ENCODE peak calls at places on chromosomes 11 and 22, in nine cellular contexts. E is MM.1S, Q is IMR-90, C is K562, B is neural progenitor cell, T is PC-9, D is HCT116, J is GM23338, U is fibroblast of lung. A is an unnamed sample.
A peak's percentile ranks its signal among the peaks of the same experiment; 100 is the strongest.

GRCh38 chr11:69311767-69312385 is 17.9 kb downstream of the MYEOV start:
- DNase-seq in E (no peak), Q (no peak), C (no peak), B (no peak), T (no peak), D (no peak), J (no peak), U (no peak), A (no peak)

GRCh38 chr11:12803086-12803826 is 129.0 kb downstream of the TEAD1 start:
- DNase-seq in E (no peak), Q (peak; percentile 81), C (no peak), B (peak; percentile 47), T (peak; percentile 66), D (no peak), J (no peak), U (peak; percentile 92), A (peak; percentile 41)

GRCh38 chr11:66020618-66021357 is 5.5 kb downstream of the CATSPER1 start:
- DNase-seq in E (no peak), Q (peak; percentile 79), C (peak; percentile 66), B (no peak), T (peak; percentile 87), D (no peak), J (no peak), U (peak; percentile 78), A (no peak)

GRCh38 chr11:86594746-86595145 is 77.7 kb downstream of the ME3 start:
- DNase-seq in E (peak; percentile 33), Q (peak; percentile 71), C (no peak), B (peak; percentile 42), T (no peak), D (no peak), J (peak; percentile 20), U (peak; percentile 68), A (no peak)

GRCh38 chr11:69834811-69835800 is 15.9 kb upstream of the FGF3 start:
- DNase-seq in E (no peak), Q (no peak), C (no peak), B (peak; percentile 78), T (no peak), D (no peak), J (peak; percentile 65), U (peak; percentile 22), A (no peak)

GRCh38 chr22:41532908-41533825 is 11.1 kb downstream of the POLR3H start:
- DNase-seq in E (peak; percentile 63), Q (peak; percentile 58), C (peak; percentile 81), B (peak; percentile 86), T (peak; percentile 52), D (no peak), J (peak; percentile 89), U (peak; percentile 30), A (peak; percentile 70)

GRCh38 chr22:48942698-48943566 is 884.7 kb downstream of the BRD1 start:
- DNase-seq in E (no peak), Q (no peak), C (no peak), B (no peak), T (no peak), D (no peak), J (no peak), U (no peak), A (no peak)

GRCh38 chr11:98029832-98030231 is 990.9 kb upstream of the CNTN5 start:
- DNase-seq in E (no peak), Q (no peak), C (no peak), B (no peak), T (no peak), D (no peak), J (no peak), U (no peak), A (no peak)

GRCh38 chr11:83687787-83688186 is 401.6 kb upstream of the CCDC90B start:
- DNase-seq in E (no peak), Q (no peak), C (no peak), B (no peak), T (no peak), D (no peak), J (no peak), U (no peak), A (no peak)

GRCh38 chr11:9874466-9874865 is 210.6 kb downstream of the SWAP70 start:
- DNase-seq in E (no peak), Q (no peak), C (no peak), B (no peak), T (no peak), D (no peak), J (no peak), U (no peak), A (no peak)

GRCh38 chr11:14310696-14311095 is 48.3 kb downstream of the RRAS2 start:
- DNase-seq in E (no peak), Q (peak; percentile 49), C (no peak), B (no peak), T (no peak), D (no peak), J (no peak), U (no peak), A (no peak)

GRCh38 chr11:118570787-118571186 is 1.4 kb upstream of the ARCN1 start:
- DNase-seq in E (no peak), Q (no peak), C (no peak), B (no peak), T (peak; percentile 6), D (no peak), J (no peak), U (no peak), A (no peak)

GRCh38 chr11:126782810-126783209 is 217.8 kb downstream of the KIRREL3 start:
- DNase-seq in E (no peak), Q (no peak), C (no peak), B (no peak), T (no peak), D (no peak), J (no peak), U (no peak), A (no peak)

DNA sequence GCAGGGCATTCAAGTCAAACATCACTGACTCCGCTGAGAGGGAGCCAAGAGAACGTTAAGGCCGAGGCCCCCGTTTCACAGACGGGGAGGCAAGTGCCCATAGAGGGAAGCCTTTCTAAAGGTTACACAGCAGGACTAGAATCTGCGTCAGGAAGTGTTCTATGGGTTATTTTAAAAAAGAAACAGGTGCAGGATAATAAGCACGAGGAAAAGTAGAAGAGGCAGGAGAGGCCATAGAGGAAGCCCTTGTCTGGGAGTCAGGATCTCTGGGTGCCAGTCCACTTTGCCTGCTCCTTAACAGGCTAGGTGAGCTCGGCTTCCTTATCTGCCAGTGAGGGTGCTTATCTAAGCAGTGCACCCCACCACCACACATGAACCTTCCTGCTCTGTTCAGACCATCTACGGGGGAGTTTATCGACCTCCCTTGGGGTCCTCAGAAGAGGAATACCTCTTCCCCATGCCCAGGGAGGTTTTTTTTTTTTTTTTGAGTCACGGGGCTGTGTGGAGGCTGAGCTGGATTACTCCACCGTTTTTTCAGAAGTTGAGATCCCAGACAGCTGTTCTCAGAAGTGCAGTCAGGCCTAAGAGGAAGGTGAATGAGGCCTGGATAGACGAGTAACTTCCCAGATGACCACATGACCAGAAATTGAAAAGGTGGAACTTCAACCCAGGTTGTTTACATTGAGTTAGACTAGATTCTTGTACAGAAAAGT is 1.2 kb upstream of the FCHSD2 start:
- DNase-seq in E (peak; percentile 45), Q (peak; percentile 58), C (peak; percentile 73), B (peak; percentile 34), T (peak; percentile 33), D (no peak), J (no peak), U (peak; percentile 20), A (no peak)
- H2AFZ ChIP-seq in E (peak overlapping the region; percentile 57), Q (peak overlapping the region; percentile 94), C (peak overlapping the region; percentile 98), B (peak overlapping the region; percentile 90), T (no peak overlapping the region), D (peak overlapping the region; percentile 86), J (peak overlapping the region; percentile 99), U (peak overlapping the region; percentile 48), A (peak overlapping the region; percentile 86)

GRCh38 chr11:62601364-62602140 is at the start of gene MTA2:
- DNase-seq in E (peak; percentile 99), Q (peak; percentile 97), C (peak; percentile 99), B (peak; percentile 99), T (peak; percentile 97), D (peak; percentile 95), J (peak; percentile 99), U (peak; percentile 96), A (peak; percentile 99)
- H2AFZ ChIP-seq in E (peak within 1 kb of the TSS; percentile 67), Q (peak within 1 kb of the TSS; percentile 87), C (peak within 1 kb of the TSS; percentile 95), B (peak within 1 kb of the TSS; percentile 86), T (peak within 1 kb of the TSS; percentile 92), D (no peak within 1 kb of the TSS), J (peak within 1 kb of the TSS; percentile 98), U (peak within 1 kb of the TSS; percentile 32), A (peak within 1 kb of the TSS; percentile 86)

GRCh38 chr11:75469785-75470405 is 36.9 kb upstream of the KLHL35 start:
- DNase-seq in E (no peak), Q (no peak), C (no peak), B (no peak), T (no peak), D (no peak), J (no peak), U (no peak), A (no peak)

GRCh38 chr11:75467881-75468280 is 34.9 kb upstream of the KLHL35 start:
- DNase-seq in E (no peak), Q (no peak), C (no peak), B (no peak), T (no peak), D (no peak), J (no peak), U (no peak), A (no peak)

GRCh38 chr11:75470681-75471080 is 37.7 kb upstream of the KLHL35 start:
- DNase-seq in E (no peak), Q (no peak), C (no peak), B (no peak), T (no peak), D (no peak), J (no peak), U (no peak), A (no peak)

GRCh38 chr11:75467311-75467710 is 34.3 kb upstream of the KLHL35 start:
- DNase-seq in E (no peak), Q (no peak), C (no peak), B (no peak), T (no peak), D (no peak), J (no peak), U (no peak), A (no peak)

DNA sequence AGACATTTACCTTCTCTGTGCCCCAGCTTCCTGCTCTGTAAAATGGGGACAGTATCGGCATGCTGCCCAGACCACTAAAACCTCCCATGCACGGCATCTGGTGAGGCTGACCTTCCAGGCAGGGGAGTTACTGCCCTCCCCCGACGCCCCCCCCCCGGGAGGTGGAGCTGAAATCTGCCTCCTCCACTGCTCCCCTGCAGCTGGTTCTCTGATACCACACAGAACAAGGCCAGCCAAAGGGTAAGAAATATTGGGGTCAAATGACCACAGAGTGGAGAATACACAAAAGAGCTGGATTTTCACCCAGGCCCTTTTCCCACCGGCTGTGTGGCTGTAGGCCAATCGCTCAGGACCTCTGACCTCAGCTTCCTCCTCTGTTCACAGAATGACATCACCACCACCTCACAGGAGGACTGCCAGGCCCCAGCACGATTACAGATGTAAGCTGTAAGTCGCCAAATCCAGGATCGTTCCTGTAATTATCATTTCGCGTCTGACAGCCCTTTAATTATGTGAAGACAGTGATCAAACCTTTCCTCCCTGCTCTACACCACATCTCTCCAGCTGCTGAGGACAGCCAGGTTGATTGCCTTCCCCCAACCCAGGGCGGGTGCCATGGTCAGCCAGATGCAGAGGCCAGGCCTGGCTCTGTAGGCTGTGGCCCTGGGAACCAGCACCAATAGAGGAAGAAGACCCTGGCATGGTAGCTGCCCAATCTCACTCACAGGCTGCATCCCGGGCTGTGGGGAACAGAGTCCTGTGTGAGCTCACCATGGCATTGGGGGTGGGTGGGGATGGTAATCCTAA is 35.7 kb upstream of the KLHL35 start:
- DNase-seq in E (no peak), Q (peak; percentile 93), C (peak; percentile 86), B (no peak), T (no peak), D (no peak), J (no peak), U (peak; percentile 76), A (no peak)
- H2AFZ ChIP-seq in E (no peak overlapping the region), Q (peak overlapping the region; percentile 65), C (peak overlapping the region; percentile 56), B (no peak overlapping the region), T (no peak overlapping the region), D (no peak overlapping the region), J (no peak overlapping the region), U (no peak overlapping the region), A (no peak overlapping the region)

GRCh38 chr11:2166091-2166851 is 5.3 kb upstream of the INS start:
- DNase-seq in E (no peak), Q (no peak), C (peak; percentile 35), B (peak; percentile 67), T (no peak), D (no peak), J (peak; percentile 79), U (peak; percentile 9), A (no peak)
- H2AFZ ChIP-seq in E (no peak overlapping the region), Q (peak overlapping the region; percentile 49), C (no peak overlapping the region), B (peak overlapping the region; percentile 42), T (no peak overlapping the region), D (no peak overlapping the region), J (peak overlapping the region; percentile 85), U (no peak overlapping the region), A (no peak overlapping the region)

A was measured in neuronal stem cell.